ENCODE peak calls at places on chromosomes 5 and 9, in nine cellular contexts. M is cardiac muscle cell, Y is GM20000, Q is WTC11, C is tibial nerve, G is AG10803, R is kidney, I is fibroblast of lung, A is AG09319. X is an unnamed sample.

GRCh38 chr5:72543365-72543764 is 36.2 kb upstream of the ZNF366 start:
- DNase-seq in A (peak; percentile 40), Y (no peak), G (peak; percentile 91), R (no peak), Q (no peak), I (peak; percentile 95), C (no peak), M (no peak), X (no peak)

GRCh38 chr5:59709833-59710232 is 183.7 kb downstream of the PDE4D start:
- DNase-seq in G (peak; percentile 77), Y (no peak), R (no peak), M (no peak), Q (no peak), C (no peak), I (peak; percentile 79), A (no peak), X (no peak)

GRCh38 chr9:129962889-129963703 is 79.9 kb downstream of the FNBP1 start:
- DNase-seq in I (peak; percentile 65), A (no peak), Q (peak; percentile 30), M (peak; percentile 28), C (no peak), G (peak; percentile 50), Y (peak; percentile 61), R (no peak), X (no peak)

GRCh38 chr9:96686638-96687335 is 31.7 kb upstream of the PRXL2C start:
- DNase-seq in C (peak; percentile 52), M (peak; percentile 82), R (peak; percentile 94), G (peak; percentile 73), Y (peak; percentile 65), I (peak; percentile 76), Q (peak; percentile 89), A (peak; percentile 27), X (peak; percentile 46)

GRCh38 chr9:119902611-119903010 is 533.4 kb upstream of the BRINP1 start:
- DNase-seq in G (no peak), M (no peak), R (no peak), C (no peak), I (no peak), Y (no peak), A (no peak), Q (no peak), X (no peak)

GRCh38 chr5:177409043-177409801 is at the start of gene F12:
- DNase-seq in G (no peak), R (no peak), A (no peak), Q (no peak), I (no peak), M (no peak), Y (no peak), C (no peak), X (no peak)

GRCh38 chr9:111582888-111583287 is 16.6 kb downstream of the PTGR1 start:
- DNase-seq in A (no peak), G (peak; percentile 24), I (peak; percentile 45), Y (no peak), Q (no peak), R (no peak), C (no peak), M (no peak), X (no peak)

GRCh38 chr5:135012033-135012588 is 21.9 kb downstream of the PITX1 start:
- DNase-seq in I (no peak), Q (no peak), R (peak; percentile 22), M (no peak), C (no peak), A (no peak), G (no peak), Y (no peak), X (peak; percentile 3)

GRCh38 chr5:138503487-138504270 is 38.4 kb downstream of the EGR1 start:
- DNase-seq in Y (peak; percentile 65), R (no peak), C (no peak), Q (peak; percentile 27), M (peak; percentile 71), I (peak; percentile 78), A (no peak), G (peak; percentile 71), X (peak; percentile 71)

GRCh38 chr9:128421474-128422010 is 885 bp downstream of the CERCAM start:
- DNase-seq in Q (no peak), Y (no peak), R (no peak), I (no peak), A (no peak), M (no peak), C (no peak), G (peak; percentile 69), X (no peak)

GRCh38 chr9:27019589-27019988 is 14.1 kb upstream of the LRRC19 start:
- DNase-seq in Y (no peak), I (peak; percentile 82), Q (no peak), G (peak; percentile 8), A (peak; percentile 22), R (no peak), C (no peak), M (no peak), X (no peak)

GRCh38 chr9:74379718-74380117 is 117.4 kb upstream of the RORB start:
- DNase-seq in Y (peak; percentile 9), C (no peak), Q (peak; percentile 63), G (no peak), A (no peak), R (no peak), M (peak; percentile 73), I (no peak), X (no peak)

GRCh38 chr5:52784741-52785140 is 3.0 kb upstream of the ITGA1 start:
- DNase-seq in Y (no peak), G (no peak), Q (no peak), C (no peak), I (no peak), A (no peak), M (no peak), R (no peak), X (no peak)

GRCh38 chr5:123814796-123815479 is 303.0 kb downstream of the CSNK1G3 start:
- DNase-seq in A (no peak), R (no peak), G (peak; percentile 31), M (peak; percentile 56), Y (no peak), Q (no peak), C (no peak), I (peak; percentile 27), X (no peak)

GRCh38 chr9:134891713-134892112 is 11.1 kb downstream of the FCN2 start:
- DNase-seq in M (no peak), A (no peak), Q (no peak), R (no peak), G (no peak), I (no peak), Y (no peak), C (no peak), X (no peak)

GRCh38 chr5:171422495-171422894 is 3.0 kb downstream of the FGF18 start:
- DNase-seq in I (no peak), M (no peak), Q (no peak), C (no peak), G (no peak), A (no peak), R (no peak), Y (no peak), X (no peak)

GRCh38 chr5:93421987-93422391 is 159.0 kb downstream of the NR2F1-AS1 start:
- DNase-seq in Y (no peak), M (no peak), I (no peak), R (no peak), G (no peak), C (no peak), A (no peak), Q (peak; percentile 29), X (no peak)

GRCh38 chr5:156147948-156148285 is 179.0 kb upstream of the SGCD start:
- DNase-seq in I (no peak), Q (no peak), R (no peak), Y (no peak), C (no peak), M (no peak), G (peak; percentile 74), A (no peak), X (no peak)

GRCh38 chr5:154540600-154540999 is 62.6 kb upstream of the HAND1 start:
- DNase-seq in Q (no peak), C (no peak), Y (no peak), A (no peak), I (no peak), R (no peak), G (no peak), M (no peak), X (no peak)

GRCh38 chr9:4740623-4741364 is at the start of gene AK3:
- DNase-seq in Y (peak; percentile 99), I (peak; percentile 86), A (peak; percentile 68), R (peak; percentile 97), M (peak; percentile 95), Q (peak; percentile 91), C (peak; percentile 61), G (peak; percentile 83), X (peak; percentile 67)
- TF ChIP-seq CTCF in Y (peak; percentile 35), I (peak; percentile 16), A (peak; percentile 26), R (peak; percentile 16), M (peak; percentile 26), Q (no peak), C (no peak), G (peak; percentile 10), X (peak; percentile 27)

DNA sequence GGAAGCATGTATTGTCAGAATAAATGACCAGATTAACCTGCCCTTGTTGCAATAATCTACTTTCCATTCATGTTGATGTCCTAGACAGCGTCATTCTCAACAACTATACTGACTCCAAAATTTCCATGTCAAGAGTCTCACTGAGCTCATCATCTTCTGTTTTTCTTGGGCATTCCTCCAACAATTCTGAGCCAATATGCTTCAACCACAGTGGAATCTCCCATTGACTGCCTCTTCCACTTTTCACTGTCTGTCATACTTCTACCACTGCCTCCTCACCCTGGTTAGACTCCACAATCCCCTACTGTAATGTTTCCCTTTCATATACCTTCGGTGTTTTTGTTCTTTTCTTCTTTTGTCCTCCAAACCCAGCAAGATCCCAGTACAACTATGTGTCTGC is 162.8 kb downstream of the TLE1 start:
- DNase-seq in A (peak; percentile 11), Y (no peak), Q (no peak), G (peak; percentile 69), C (no peak), M (no peak), R (no peak), I (peak; percentile 80), X (no peak)
- TF ChIP-seq CTCF in A (no peak), Y (no peak), Q (no peak), G (no peak), C (no peak), M (no peak), R (no peak), I (no peak), X (no peak)

DNA sequence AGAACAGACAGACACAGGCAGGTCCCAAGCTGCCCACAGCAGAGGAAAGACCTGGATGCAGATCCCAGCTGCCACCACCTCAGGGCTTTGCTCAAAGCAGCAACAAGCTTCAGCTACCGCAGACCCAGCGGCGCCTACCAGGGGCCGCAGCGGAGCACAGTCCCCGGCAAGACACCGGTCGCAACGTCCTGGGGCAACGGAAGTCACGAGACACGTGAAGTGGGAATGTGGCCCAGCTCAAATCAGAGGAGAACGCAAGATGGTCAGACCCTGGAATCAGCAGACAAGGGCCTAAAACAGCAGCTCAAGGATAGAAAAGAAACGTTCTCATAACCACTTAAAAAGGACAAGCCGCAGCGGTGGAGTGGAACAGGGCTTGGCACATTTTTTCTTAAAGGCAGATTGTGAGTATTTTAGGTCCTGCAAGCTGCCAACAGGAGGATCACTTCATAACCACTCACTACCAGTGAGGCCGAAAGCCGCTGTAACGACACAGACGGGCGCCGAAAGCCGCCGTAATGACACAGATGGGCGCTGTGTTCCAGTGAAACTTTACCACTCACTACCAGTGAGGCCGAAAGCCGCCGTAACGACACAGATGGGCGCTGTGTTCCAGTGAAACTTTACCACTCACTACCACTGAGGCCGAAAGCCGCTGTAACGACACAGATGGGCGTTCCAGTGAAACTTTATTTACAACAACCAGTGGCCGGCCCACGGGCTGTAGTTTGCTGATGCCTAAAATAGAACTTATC is 21.7 kb downstream of the SLC9A3 start:
- DNase-seq in C (no peak), R (no peak), I (no peak), A (no peak), M (no peak), Y (no peak), Q (no peak), G (no peak), X (no peak)
- TF ChIP-seq CTCF in C (no peak), R (no peak), I (no peak), A (no peak), M (no peak), Y (no peak), Q (no peak), G (no peak), X (no peak)

GRCh38 chr9:131018621-131019020 is 9.6 kb downstream of the LAMC3 start:
- DNase-seq in M (no peak), R (no peak), Y (no peak), Q (no peak), A (no peak), C (no peak), I (no peak), G (no peak), X (no peak)
- TF ChIP-seq CTCF in M (no peak), R (no peak), Y (no peak), Q (no peak), A (no peak), C (no peak), I (peak; percentile 10), G (no peak), X (no peak)